ENCODE peak calls at places on chromosomes 16 and 17, in six cellular contexts. W, N, R, M, L and P are unnamed samples.

GRCh38 chr17:10798332-10798749 is 5.6 kb downstream of the TMEM238L start:
- DNase-seq in W (no peak), N (peak; percentile 66), R (no peak), M (no peak), L (no peak), P (no peak)

GRCh38 chr17:68101992-68102758 is 66.6 kb downstream of the KPNA2 start:
- DNase-seq in W (peak; percentile 41), N (no peak), R (no peak), M (no peak), L (no peak), P (no peak)

GRCh38 chr16:25171390-25171789 is 45.4 kb upstream of the AQP8 start:
- DNase-seq in W (no peak), N (no peak), R (no peak), M (no peak), L (no peak), P (no peak)

GRCh38 chr17:57559226-57559625 is 185.9 kb downstream of the CCDC182 start:
- DNase-seq in W (no peak), N (no peak), R (no peak), M (no peak), L (no peak), P (no peak)

GRCh38 chr16:15608398-15609285 is 34.3 kb downstream of the MARF1 start:
- DNase-seq in W (no peak), N (no peak), R (no peak), M (no peak), L (no peak), P (no peak)

GRCh38 chr17:73586153-73586906 is 57.9 kb downstream of the SDK2 start:
- DNase-seq in W (no peak), N (no peak), R (no peak), M (no peak), L (no peak), P (no peak)

GRCh38 chr17:35294756-35295155 is 51.9 kb downstream of the SLFN5 start:
- DNase-seq in W (no peak), N (no peak), R (no peak), M (no peak), L (no peak), P (no peak)

GRCh38 chr17:622356-622755 is 92.3 kb downstream of the VPS53 start:
- DNase-seq in W (no peak), N (no peak), R (no peak), M (peak; percentile 58), L (no peak), P (no peak)

GRCh38 chr16:57284206-57284951 is at the start of gene PLLP:
- DNase-seq in W (peak; percentile 66), N (peak; percentile 67), R (peak; percentile 69), M (peak; percentile 91), L (peak; percentile 36), P (peak; percentile 96)

GRCh38 chr16:17414421-17414820 is 56.3 kb downstream of the XYLT1 start:
- DNase-seq in W (no peak), N (no peak), R (no peak), M (no peak), L (no peak), P (no peak)

GRCh38 chr16:31273187-31273586 is 13.4 kb downstream of the ITGAM start:
- DNase-seq in W (no peak), N (no peak), R (no peak), M (no peak), L (no peak), P (no peak)
- H3K4me3 ChIP-seq in W (no peak overlapping the region), N (no peak overlapping the region), R (no peak overlapping the region), M (no peak overlapping the region), L (no peak overlapping the region), P (no peak overlapping the region)

GRCh38 chr17:76700627-76701470 is 9.9 kb downstream of the MXRA7 start:
- DNase-seq in W (no peak), N (peak; percentile 90), R (no peak), M (peak; percentile 98), L (peak; percentile 84), P (peak; percentile 86)
- H3K4me3 ChIP-seq in W (no peak overlapping the region), N (peak overlapping the region; percentile 31), R (no peak overlapping the region), M (peak overlapping the region; percentile 54), L (peak overlapping the region; percentile 49), P (no peak overlapping the region)

GRCh38 chr17:15263206-15263579 is 1.9 kb downstream of the PMP22 start:
- DNase-seq in W (no peak), N (peak; percentile 96), R (peak; percentile 73), M (peak; percentile 93), L (peak; percentile 96), P (peak; percentile 80)

GRCh38 chr17:15260376-15261062 is 4.6 kb downstream of the PMP22 start:
- DNase-seq in W (peak; percentile 20), N (peak; percentile 89), R (peak; percentile 83), M (peak; percentile 95), L (peak; percentile 93), P (peak; percentile 94)

GRCh38 chr17:15261063-15261817 is 3.9 kb downstream of the PMP22 start:
- DNase-seq in W (no peak), N (no peak), R (peak; percentile 87), M (peak; percentile 94), L (peak; percentile 73), P (peak; percentile 85)

GRCh38 chr17:15262291-15263205 is 2.6 kb downstream of the PMP22 start:
- DNase-seq in W (no peak), N (peak; percentile 95), R (peak; percentile 97), M (peak; percentile 97), L (peak; percentile 95), P (peak; percentile 86)

GRCh38 chr17:15261818-15262290 is 3.3 kb downstream of the PMP22 start:
- DNase-seq in W (no peak), N (no peak), R (peak; percentile 42), M (peak; percentile 69), L (no peak), P (peak; percentile 53)
- H3K4me3 ChIP-seq in W (no peak overlapping the region), N (peak overlapping the region; percentile 67), R (peak overlapping the region; percentile 70), M (peak overlapping the region; percentile 96), L (peak overlapping the region; percentile 84), P (peak overlapping the region; percentile 50)

GRCh38 chr16:12436201-12436657 is 367.5 kb downstream of the CPPED1 start:
- DNase-seq in W (no peak), N (no peak), R (no peak), M (no peak), L (no peak), P (peak; percentile 85)
- H3K4me3 ChIP-seq in W (no peak overlapping the region), N (no peak overlapping the region), R (no peak overlapping the region), M (no peak overlapping the region), L (no peak overlapping the region), P (peak overlapping the region; percentile 16)

DNA sequence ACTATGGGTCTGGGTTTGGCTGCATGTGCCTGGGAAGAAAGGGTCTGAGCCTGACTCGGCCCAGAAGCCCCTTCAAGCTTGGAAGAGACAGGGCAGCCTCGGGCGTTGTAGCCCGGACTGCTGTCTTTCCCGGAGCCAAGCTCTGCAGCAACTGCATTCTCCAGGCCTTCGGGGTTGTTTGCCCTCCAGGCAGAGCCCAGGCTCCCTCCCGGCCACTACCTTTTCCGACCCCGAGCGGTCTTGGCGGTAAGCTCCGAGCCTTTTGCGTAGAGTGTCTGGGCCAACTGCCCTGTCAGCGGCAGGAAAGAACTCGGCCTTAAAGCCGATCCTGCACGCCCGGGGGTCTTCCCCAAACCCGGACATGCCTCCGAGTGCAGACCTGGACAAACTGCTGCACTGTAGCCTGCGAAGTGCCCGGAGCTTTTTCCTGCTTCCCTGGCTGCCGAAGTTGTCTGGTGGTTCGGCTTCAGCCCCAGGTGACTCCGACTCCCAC is 1.3 kb downstream of the LHX1 start:
- DNase-seq in W (peak; percentile 29), N (no peak), R (no peak), M (peak; percentile 83), L (no peak), P (no peak)
- H3K4me3 ChIP-seq in W (no peak overlapping the region), N (no peak overlapping the region), R (no peak overlapping the region), M (no peak overlapping the region), L (peak overlapping the region; percentile 0), P (peak overlapping the region; percentile 70)

GRCh38 chr17:63754046-63754445 is 12.4 kb upstream of the STRADA start:
- DNase-seq in W (no peak), N (no peak), R (no peak), M (no peak), L (no peak), P (no peak)

GRCh38 chr17:63753215-63753614 is 11.6 kb upstream of the STRADA start:
- DNase-seq in W (no peak), N (no peak), R (no peak), M (no peak), L (no peak), P (no peak)

GRCh38 chr17:63752707-63753106 is 11.1 kb upstream of the STRADA start:
- DNase-seq in W (no peak), N (no peak), R (no peak), M (no peak), L (no peak), P (no peak)

GRCh38 chr17:63751806-63752205 is 10.2 kb upstream of the STRADA start:
- DNase-seq in W (peak; percentile 26), N (no peak), R (no peak), M (no peak), L (peak; percentile 32), P (no peak)
- H3K4me3 ChIP-seq in W (no peak overlapping the region), N (no peak overlapping the region), R (no peak overlapping the region), M (no peak overlapping the region), L (no peak overlapping the region), P (no peak overlapping the region)

DNA sequence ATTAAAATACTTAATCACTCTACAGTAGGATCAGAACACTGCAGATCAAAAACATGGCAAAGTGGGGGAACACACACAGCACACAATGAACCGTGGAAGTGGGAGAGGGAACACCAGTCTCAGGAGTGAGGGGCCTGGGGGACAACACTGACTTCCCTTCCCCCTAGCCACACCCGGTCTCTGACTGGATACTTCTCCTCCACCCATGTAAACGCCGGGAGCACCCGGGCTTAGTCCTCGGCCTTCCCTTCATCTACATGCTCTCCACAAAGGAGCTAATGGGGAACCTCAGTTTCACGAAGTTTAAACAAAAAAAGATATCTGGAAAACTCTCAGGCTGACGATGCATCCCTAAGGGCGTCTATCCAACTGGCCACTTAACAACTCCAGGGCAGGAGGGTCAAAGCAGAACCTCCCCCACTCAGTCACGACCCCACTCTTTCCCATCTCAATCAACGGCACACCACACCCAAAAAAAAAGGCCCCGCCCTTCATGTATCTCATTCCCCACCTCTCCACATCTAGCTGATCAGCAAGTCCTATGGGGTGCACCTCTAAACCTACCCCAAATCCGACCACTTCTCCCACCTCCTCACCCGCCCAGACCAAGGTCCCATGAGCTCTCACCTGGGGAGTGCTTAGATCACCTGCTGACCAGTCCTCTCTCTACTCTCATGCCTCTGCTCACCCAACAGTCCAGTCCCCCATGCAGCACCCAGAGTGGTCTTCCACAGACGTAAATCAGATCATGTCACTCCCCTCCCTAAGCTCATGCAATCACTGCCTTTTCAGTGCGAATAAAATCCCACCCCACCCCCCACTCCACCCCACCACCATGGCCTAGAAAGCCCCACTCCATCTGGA is 7.4 kb downstream of the ZDHHC7 start:
- DNase-seq in W (no peak), N (no peak), R (no peak), M (no peak), L (peak; percentile 45), P (no peak)
- H3K4me3 ChIP-seq in W (no peak overlapping the region), N (no peak overlapping the region), R (peak overlapping the region; percentile 9), M (peak overlapping the region; percentile 20), L (no peak overlapping the region), P (no peak overlapping the region)